ENCODE peak calls at places on chromosomes 11 and 22, in five cellular contexts. N is hippocampal formation, D is LHCN-M2, P is SJSA1, A is NAMALWA. X is an unnamed sample.

GRCh38 chr22:18147791-18148507 is 2.0 kb upstream of the USP18 start:
- DNase-seq in N (no peak), D (no peak), P (no peak), A (no peak), X (no peak)

GRCh38 chr11:73287400-73288101 is 15.4 kb downstream of the P2RY6 start:
- DNase-seq in N (no peak), D (no peak), P (no peak), A (no peak), X (no peak)

GRCh38 chr11:129451524-129451923 is 75.9 kb downstream of the BARX2 start:
- DNase-seq in N (no peak), D (no peak), P (no peak), A (no peak), X (no peak)

GRCh38 chr22:22085702-22086500 is 103.3 kb upstream of the TOP3B start:
- DNase-seq in N (no peak), D (peak; percentile 40), P (no peak), A (no peak), X (peak; percentile 31)

GRCh38 chr11:17734418-17734911 is at the start of gene KCNC1:
- DNase-seq in N (no peak), D (peak; percentile 54), P (no peak), A (no peak), X (no peak)

GRCh38 chr11:80722616-80723015 is 1281.8 kb upstream of the TENM4 start:
- DNase-seq in N (no peak), D (no peak), P (no peak), A (no peak), X (no peak)

GRCh38 chr22:48694296-48694883 is 1133.3 kb downstream of the BRD1 start:
- DNase-seq in N (no peak), D (no peak), P (no peak), A (no peak), X (no peak)

GRCh38 chr11:9092846-9093778 is 1.7 kb upstream of the SCUBE2 start:
- DNase-seq in N (no peak), D (peak; percentile 7), P (no peak), A (peak; percentile 31), X (no peak)

GRCh38 chr11:78833237-78833636 is 258.6 kb upstream of the NARS2 start:
- DNase-seq in N (no peak), D (no peak), P (no peak), A (no peak), X (no peak)

GRCh38 chr11:133326849-133327248 is 205.5 kb downstream of the OPCML start:
- DNase-seq in N (no peak), D (no peak), P (no peak), A (no peak), X (no peak)

GRCh38 chr11:62922189-62922589 is 1.0 kb upstream of the CHRM1 start:
- DNase-seq in N (no peak), D (no peak), P (no peak), A (no peak), X (no peak)

GRCh38 chr11:23688835-23689234 is 808.0 kb upstream of the LUZP2 start:
- DNase-seq in N (no peak), D (peak; percentile 81), P (peak; percentile 21), A (no peak), X (no peak)

GRCh38 chr22:20758688-20759087 is 15.2 kb upstream of the SERPIND1 start:
- DNase-seq in N (no peak), D (no peak), P (no peak), A (no peak), X (no peak)

GRCh38 chr11:116507016-116507415 is 265.8 kb downstream of the BUD13 start:
- DNase-seq in N (no peak), D (no peak), P (no peak), A (no peak), X (no peak)

GRCh38 chr11:27241316-27242122 is 121.5 kb downstream of the CCDC34 start:
- DNase-seq in N (no peak), D (peak; percentile 85), P (peak; percentile 82), A (no peak), X (peak; percentile 30)

GRCh38 chr11:121892131-121892681 is 223.8 kb downstream of the BLID start:
- DNase-seq in N (no peak), D (peak; percentile 97), P (no peak), A (no peak), X (no peak)

GRCh38 chr22:36331306-36331911 is 56.4 kb downstream of the MYH9 start:
- DNase-seq in N (peak; percentile 32), D (peak; percentile 94), P (peak; percentile 92), A (peak; percentile 76), X (no peak)

GRCh38 chr22:28231423-28231822 is 312.4 kb upstream of the PITPNB start:
- DNase-seq in N (no peak), D (peak; percentile 64), P (no peak), A (no peak), X (no peak)

GRCh38 chr22:40637181-40638150 is 947 bp upstream of the MRTFA start:
- DNase-seq in N (no peak), D (no peak), P (no peak), A (peak; percentile 61), X (no peak)

GRCh38 chr11:131649861-131650260 is 279.4 kb downstream of the NTM start:
- DNase-seq in N (no peak), D (no peak), P (no peak), A (no peak), X (no peak)

GRCh38 chr11:65486570-65487466 is 12.0 kb upstream of the MALAT1 start:
- DNase-seq in N (no peak), D (no peak), P (no peak), A (no peak), X (no peak)